ENCODE peak calls at places on chromosomes 12 and 14, in nine cellular contexts. F is GM12892; K is H9; N is stimulated activated CD4-positive, alpha-beta T cell treated with anti-CD3 and anti-CD28 coated beads, TNF-alpha, amount 100 ng/mL, for 48 hours; G is GM23248; D is nephron progenitor cell; P is effector memory CD8-positive, alpha-beta T cell; L is iris pigment epithelial cell; U is AG09309. J is an unnamed sample.

GRCh38 chr12:111753144-111753881 is 13.4 kb upstream of the ALDH2 start:
- DNase-seq in P (no peak), K (peak), N (no peak), L (peak), F (peak), D (peak), G (peak), U (peak), J (peak)

GRCh38 chr14:75046899-75047298 is 4.4 kb downstream of the MLH3 start:
- DNase-seq in K (no peak), G (peak), L (peak), N (no peak), D (no peak), F (no peak), P (no peak), U (no peak), J (no peak)

GRCh38 chr14:54692261-54692861 is 125.4 kb downstream of the SAMD4A start:
- DNase-seq in F (no peak), L (no peak), N (no peak), K (no peak), U (no peak), G (no peak), P (no peak), D (no peak), J (no peak)

GRCh38 chr12:117344716-117345115 is 16.7 kb downstream of the NOS1 start:
- DNase-seq in K (no peak), D (no peak), N (no peak), L (no peak), U (no peak), F (no peak), G (no peak), P (no peak), J (no peak)

GRCh38 chr14:51511265-51511664 is 140.4 kb upstream of the FRMD6 start:
- DNase-seq in U (no peak), N (no peak), G (peak), F (no peak), L (peak), P (no peak), K (no peak), D (no peak), J (no peak)

GRCh38 chr12:115870527-115870926 is 407.0 kb downstream of the MED13L start:
- DNase-seq in D (no peak), G (no peak), N (no peak), L (no peak), K (no peak), F (no peak), P (no peak), U (no peak), J (no peak)

GRCh38 chr12:175250-175649 is 38.7 kb downstream of the SLC6A12 start:
- DNase-seq in N (no peak), P (no peak), F (no peak), G (peak), L (peak), K (no peak), D (no peak), U (no peak), J (peak)

GRCh38 chr14:80872645-80873044 is 68.9 kb downstream of the CEP128 start:
- DNase-seq in D (no peak), N (no peak), U (no peak), L (peak), F (no peak), G (no peak), P (no peak), K (no peak), J (no peak)

GRCh38 chr12:12582895-12583303 is 20.2 kb upstream of the DUSP16 start:
- DNase-seq in D (no peak), L (peak), K (no peak), G (peak), P (no peak), U (peak), N (peak), F (peak), J (no peak)

GRCh38 chr14:103207038-103207403 is 83.8 kb downstream of the TNFAIP2 start:
- DNase-seq in N (no peak), F (no peak), L (peak), G (peak), U (peak), D (peak), K (peak), P (no peak), J (peak)

GRCh38 chr12:97927991-97928390 is 465.4 kb downstream of the RMST start:
- DNase-seq in F (no peak), K (no peak), L (no peak), U (no peak), N (no peak), G (no peak), P (no peak), D (peak), J (no peak)

GRCh38 chr12:2640709-2641108 is 154.1 kb upstream of the FKBP4 start:
- DNase-seq in G (peak), D (no peak), U (peak), L (peak), P (no peak), N (peak), K (peak), F (no peak), J (no peak)

GRCh38 chr14:104513641-104514046 is 65.9 kb upstream of the C14orf180 start:
- DNase-seq in N (no peak), F (no peak), U (no peak), K (no peak), L (no peak), P (no peak), G (no peak), D (no peak), J (no peak)

GRCh38 chr12:121773011-121773777 is 20.3 kb downstream of the RHOF start:
- DNase-seq in U (no peak), K (peak), N (no peak), F (peak), D (peak), L (peak), P (peak), G (peak), J (peak)

GRCh38 chr12:131789638-131790037 is 38.6 kb upstream of the MMP17 start:
- DNase-seq in D (no peak), N (no peak), P (no peak), K (no peak), F (no peak), G (no peak), L (no peak), U (no peak), J (no peak)

GRCh38 chr12:79535751-79536150 is 155.0 kb downstream of the PAWR start:
- DNase-seq in P (no peak), L (no peak), N (no peak), D (no peak), G (no peak), K (no peak), U (no peak), F (no peak), J (no peak)

J was measured in Right ventricle myocardium inferior.